ENCODE peak calls at places on chromosomes 6 and 20, in six cellular contexts. N, H, R, L, K and Q are unnamed samples.
A peak's percentile ranks its signal among the peaks of the same experiment; 100 is the strongest.

GRCh38 chr6:151257984-151258445 is 18.2 kb downstream of the AKAP12 start:
- DNase-seq in H (no peak), N (peak; percentile 35), K (no peak), R (no peak), L (no peak), Q (no peak)

GRCh38 chr6:27809939-27810767 is 102.0 kb downstream of the OR2B2 start:
- DNase-seq in R (no peak), N (peak; percentile 98), K (peak; percentile 84), L (peak; percentile 68), H (no peak), Q (peak; percentile 37)

GRCh38 chr6:79152269-79152737 is 74.2 kb upstream of the PHIP start:
- DNase-seq in L (no peak), N (peak; percentile 8), K (no peak), R (no peak), H (peak; percentile 88), Q (no peak)

GRCh38 chr6:87473419-87473903 is 687 bp downstream of the SLC35A1 start:
- DNase-seq in N (peak; percentile 29), H (no peak), L (no peak), R (no peak), K (no peak), Q (no peak)

GRCh38 chr20:11354841-11355240 is 562.9 kb upstream of the BTBD3 start:
- DNase-seq in N (no peak), K (no peak), R (no peak), L (no peak), H (no peak), Q (no peak)

GRCh38 chr6:37399131-37399530 is 33.9 kb upstream of the CMTR1 start:
- DNase-seq in K (no peak), H (no peak), L (no peak), R (no peak), N (no peak), Q (no peak)

GRCh38 chr6:71082033-71082620 is 125.3 kb upstream of the B3GAT2 start:
- DNase-seq in H (no peak), L (no peak), R (no peak), N (peak; percentile 37), K (no peak), Q (no peak)

GRCh38 chr20:13325033-13325432 is 104.0 kb downstream of the ISM1 start:
- DNase-seq in K (no peak), R (no peak), L (no peak), H (peak; percentile 46), N (peak; percentile 20), Q (no peak)

GRCh38 chr6:1913572-1913971 is 303.9 kb downstream of the FOXC1 start:
- DNase-seq in H (no peak), K (no peak), L (no peak), N (no peak), R (no peak), Q (no peak)

GRCh38 chr6:130775421-130776012 is 51.7 kb upstream of the SMLR1 start:
- DNase-seq in H (no peak), L (no peak), K (no peak), R (no peak), N (no peak), Q (no peak)

GRCh38 chr6:119152187-119152586 is 73.7 kb upstream of the FAM184A start:
- DNase-seq in L (no peak), H (no peak), K (no peak), R (no peak), N (no peak), Q (no peak)

GRCh38 chr6:119148102-119148824 is 69.8 kb upstream of the FAM184A start:
- DNase-seq in L (no peak), K (no peak), H (no peak), N (peak; percentile 90), R (no peak), Q (no peak)

GRCh38 chr6:119145111-119145510 is 66.6 kb upstream of the FAM184A start:
- DNase-seq in N (no peak), K (no peak), H (no peak), R (no peak), L (no peak), Q (no peak)

GRCh38 chr6:119147101-119148053 is 68.9 kb upstream of the FAM184A start:
- DNase-seq in H (no peak), N (peak; percentile 98), K (peak; percentile 52), R (no peak), L (no peak), Q (peak; percentile 58)

GRCh38 chr6:119148825-119149525 is 70.5 kb upstream of the FAM184A start:
- DNase-seq in R (no peak), H (no peak), L (no peak), K (no peak), N (peak; percentile 79), Q (no peak)
- TF ChIP-seq CTCF in R (no peak), H (no peak), L (no peak), K (no peak), N (no peak), Q (no peak)

DNA sequence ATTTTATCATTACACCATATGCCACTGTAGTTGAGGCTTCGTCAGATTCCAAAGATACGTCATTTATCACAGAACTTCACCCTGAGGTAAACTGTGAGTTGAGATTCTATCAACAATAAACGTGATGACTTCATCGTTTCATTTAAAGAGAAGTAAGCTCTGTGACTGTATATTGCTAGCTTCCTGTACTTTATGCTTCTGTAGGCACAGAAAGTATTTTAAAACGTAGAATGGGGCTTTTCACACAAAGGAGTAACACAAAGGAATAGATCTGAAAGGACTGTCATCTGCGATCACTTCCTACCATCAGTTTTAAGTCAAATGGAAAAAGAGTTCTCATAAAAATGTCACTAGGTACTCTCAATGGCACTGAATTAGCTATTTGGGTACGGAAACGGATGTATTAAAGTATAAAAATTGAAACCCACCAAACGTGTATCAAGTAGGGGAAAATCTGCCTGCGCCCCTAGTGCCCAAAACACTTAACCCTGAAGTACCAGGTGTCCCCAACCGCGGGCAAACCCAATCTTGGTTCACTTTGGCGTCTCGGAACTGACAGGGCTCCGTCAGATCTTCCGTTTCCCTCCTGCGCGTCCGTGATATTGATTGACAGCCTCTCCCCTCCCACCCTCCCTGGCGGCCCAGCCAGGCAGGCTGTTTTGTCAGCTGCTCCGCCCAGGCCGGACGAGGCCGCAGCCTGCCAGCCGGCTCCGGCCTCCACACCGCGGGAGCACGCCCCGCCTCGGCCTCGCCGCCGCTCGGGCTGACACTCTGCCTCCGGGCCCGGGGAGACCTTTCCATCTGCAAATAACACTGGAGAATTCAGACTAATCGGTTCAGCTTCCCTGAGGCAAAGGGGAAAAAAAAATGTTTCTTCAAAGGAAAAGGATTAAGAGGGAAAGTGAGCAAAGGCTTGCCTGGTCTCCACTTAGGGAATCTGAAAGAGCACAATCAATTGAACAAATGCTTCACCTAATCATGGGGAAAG is 234.7 kb upstream of the MCHR2 start:
- DNase-seq in R (no peak), L (peak; percentile 29), K (no peak), H (peak; percentile 46), N (peak; percentile 59), Q (no peak)
- TF ChIP-seq CTCF in R (no peak), L (no peak), K (no peak), H (no peak), N (peak; percentile 31), Q (no peak)

GRCh38 chr20:54107600-54108393 is 37.4 kb upstream of the BCAS1 start:
- DNase-seq in L (no peak), H (no peak), K (no peak), R (no peak), N (no peak), Q (no peak)
- TF ChIP-seq CTCF in L (no peak), H (no peak), K (no peak), R (no peak), N (no peak), Q (no peak)

GRCh38 chr6:109770779-109771178 is 79.7 kb downstream of the FIG4 start:
- DNase-seq in H (no peak), R (no peak), N (no peak), L (no peak), K (no peak), Q (no peak)

GRCh38 chr6:109769213-109769612 is 78.1 kb downstream of the FIG4 start:
- DNase-seq in K (no peak), L (no peak), R (no peak), N (no peak), H (no peak), Q (no peak)

GRCh38 chr6:109768485-109768884 is 77.4 kb downstream of the FIG4 start:
- DNase-seq in R (no peak), N (no peak), K (no peak), L (no peak), H (no peak), Q (no peak)

GRCh38 chr6:109767961-109768360 is 76.9 kb downstream of the FIG4 start:
- DNase-seq in H (no peak), L (no peak), R (no peak), N (no peak), K (no peak), Q (no peak)

GRCh38 chr6:109770047-109770446 is 79.0 kb downstream of the FIG4 start:
- DNase-seq in R (no peak), K (no peak), N (no peak), H (no peak), L (no peak), Q (no peak)
- TF ChIP-seq CTCF in R (no peak), K (no peak), N (no peak), H (no peak), L (no peak), Q (no peak)

GRCh38 chr6:21772467-21772866 is 178.9 kb downstream of the SOX4 start:
- DNase-seq in H (no peak), N (no peak), L (no peak), K (no peak), R (no peak), Q (no peak)
- TF ChIP-seq CTCF in H (no peak), N (no peak), L (no peak), K (no peak), R (no peak), Q (no peak)

DNA sequence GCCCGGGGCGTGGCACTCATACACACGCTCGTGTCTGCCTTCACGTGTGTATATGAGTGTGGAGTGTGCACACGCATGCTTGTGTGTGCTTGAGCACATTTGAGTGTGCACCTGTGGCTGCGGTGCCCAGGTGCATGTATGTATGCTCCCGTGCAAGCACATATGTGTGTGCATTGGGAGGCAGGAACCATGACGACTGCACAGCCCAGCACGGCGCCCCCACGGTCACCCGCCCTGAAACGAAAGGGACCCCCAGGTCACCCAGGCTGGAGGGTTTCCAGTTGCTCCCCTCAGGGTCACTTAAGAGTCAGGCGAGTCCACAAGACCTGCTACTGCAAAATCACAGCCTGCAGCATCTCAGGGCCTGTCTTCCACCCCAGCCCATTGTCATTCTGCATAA is 94.7 kb downstream of the YTHDF1 start:
- DNase-seq in N (no peak), R (no peak), K (no peak), L (no peak), H (no peak), Q (no peak)
- TF ChIP-seq CTCF in N (no peak), R (no peak), K (no peak), L (no peak), H (no peak), Q (no peak)

GRCh38 chr20:25191051-25191450 is 4.5 kb upstream of the ENTPD6 start:
- DNase-seq in L (no peak), R (no peak), H (no peak), K (no peak), N (no peak), Q (no peak)
- TF ChIP-seq CTCF in L (no peak), R (no peak), H (no peak), K (no peak), N (no peak), Q (no peak)

GRCh38 chr6:107607109-107607508 is 117.2 kb downstream of the SOBP start:
- DNase-seq in L (no peak), K (peak; percentile 59), H (no peak), R (no peak), N (no peak), Q (no peak)
- TF ChIP-seq CTCF in L (no peak), K (no peak), H (no peak), R (no peak), N (no peak), Q (no peak)

GRCh38 chr6:117477988-117478852 is 4.3 kb upstream of the DCBLD1 start:
- DNase-seq in N (no peak), L (no peak), R (no peak), H (no peak), K (no peak), Q (no peak)
- TF ChIP-seq CTCF in N (peak; percentile 21), L (no peak), R (no peak), H (no peak), K (no peak), Q (no peak)